ENCODE peak calls at places on chromosomes 13 and 19, in five cellular contexts. C, B, L, F and O are unnamed samples.

GRCh38 chr19:30745476-30745985 is 373.3 kb downstream of the ZNF536 start:
- DNase-seq in C (no peak), B (no peak), L (no peak), F (no peak), O (no peak)

GRCh38 chr19:55882626-55883025 is 46.3 kb downstream of the NLRP4 start:
- DNase-seq in C (no peak), B (no peak), L (no peak), F (no peak), O (no peak)

GRCh38 chr13:51674276-51674675 is 90.0 kb downstream of the WDFY2 start:
- DNase-seq in C (peak), B (peak), L (no peak), F (no peak), O (no peak)

GRCh38 chr19:4197625-4198466 is 15.4 kb downstream of the ANKRD24 start:
- DNase-seq in C (no peak), B (peak), L (no peak), F (no peak), O (no peak)

GRCh38 chr13:45909089-45909488 is 57.5 kb upstream of the SIAH3 start:
- DNase-seq in C (no peak), B (no peak), L (no peak), F (no peak), O (no peak)

GRCh38 chr13:49630580-49630979 is 2.3 kb downstream of the ARL11 start:
- DNase-seq in C (no peak), B (no peak), L (no peak), F (no peak), O (no peak)

GRCh38 chr13:101452519-101453485 is at the start of gene ITGBL1:
- DNase-seq in C (peak), B (no peak), L (no peak), F (no peak), O (no peak)

GRCh38 chr19:51980116-51980736 is 6.4 kb downstream of the ZNF350 start:
- DNase-seq in C (no peak), B (peak), L (no peak), F (no peak), O (no peak)

GRCh38 chr13:103948477-103948876 is 882.3 kb upstream of the SLC10A2 start:
- DNase-seq in C (no peak), B (peak), L (no peak), F (no peak), O (no peak)

GRCh38 chr13:113901231-113901630 is 37.4 kb upstream of the GAS6 start:
- DNase-seq in C (no peak), B (no peak), L (no peak), F (no peak), O (no peak)

GRCh38 chr19:18995804-18996241 is 37.5 kb downstream of the SUGP2 start:
- DNase-seq in C (peak), B (peak), L (no peak), F (no peak), O (no peak)

GRCh38 chr19:13979224-13979623 is 26.9 kb downstream of the RFX1 start:
- DNase-seq in C (no peak), B (no peak), L (no peak), F (no peak), O (no peak)

GRCh38 chr19:29418106-29418684 is 107.6 kb upstream of the VSTM2B start:
- DNase-seq in C (no peak), B (no peak), L (no peak), F (no peak), O (no peak)

GRCh38 chr13:46354143-46355087 is 32.6 kb downstream of the RUBCNL start:
- DNase-seq in C (no peak), B (peak), L (no peak), F (no peak), O (no peak)

GRCh38 chr13:21691928-21692327 is 21.1 kb downstream of the FGF9 start:
- DNase-seq in C (no peak), B (no peak), L (no peak), F (no peak), O (no peak)

GRCh38 chr13:45325806-45326205 is 15.2 kb downstream of the TPT1 start:
- DNase-seq in C (no peak), B (peak), L (no peak), F (no peak), O (no peak)